ENCODE peak calls at places on chromosomes 7 and 10, in five cellular contexts. H is IMR-90, G is HepG2, C is SK-N-SH, W is K562. P is an unnamed sample.

GRCh38 chr10:27805215-27805614 is 59.6 kb upstream of the MKX start:
- DNase-seq in H (no peak), G (no peak), C (no peak), W (no peak), P (no peak)

GRCh38 chr10:122206471-122207065 is 64.5 kb upstream of the BTBD16 start:
- DNase-seq in H (peak), G (no peak), C (no peak), W (no peak), P (no peak)

GRCh38 chr10:67539312-67539711 is 156.7 kb downstream of the CTNNA3 start:
- DNase-seq in H (peak), G (no peak), C (no peak), W (no peak), P (no peak)

GRCh38 chr10:7561216-7561893 is 105.4 kb downstream of the ITIH5 start:
- DNase-seq in H (no peak), G (peak), C (no peak), W (no peak), P (no peak)

GRCh38 chr7:138316421-138317043 is 143.5 kb upstream of the TRIM24 start:
- DNase-seq in H (no peak), G (peak), C (no peak), W (no peak), P (peak)

GRCh38 chr7:104156842-104157277 is 51.0 kb downstream of the ORC5 start:
- DNase-seq in H (peak), G (peak), C (peak), W (peak), P (no peak)

GRCh38 chr7:29607889-29608288 is 44.3 kb downstream of the PRR15 start:
- DNase-seq in H (no peak), G (no peak), C (no peak), W (peak), P (no peak)

GRCh38 chr7:89623018-89623672 is 531.1 kb upstream of the STEAP1 start:
- DNase-seq in H (peak), G (peak), C (peak), W (peak), P (peak)

DNA sequence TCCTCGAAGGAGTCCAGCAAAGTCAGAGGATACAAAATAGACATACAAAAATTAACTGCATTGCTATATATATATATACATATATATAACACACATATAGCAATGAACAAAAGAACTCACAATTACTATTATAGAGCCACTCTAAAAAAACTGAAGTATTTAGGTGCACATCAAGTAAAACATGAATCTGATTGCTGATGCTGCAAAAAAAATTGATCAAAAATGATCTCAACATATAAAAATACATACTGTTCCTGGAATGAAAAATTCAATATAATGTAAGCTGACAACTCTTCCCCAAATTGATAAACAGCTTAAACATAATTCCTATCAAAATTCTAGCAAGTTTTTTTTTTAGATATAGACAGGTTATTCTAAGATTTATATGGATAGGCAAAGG is 126.8 kb downstream of the ALOX5 start:
- DNase-seq in H (no peak), G (no peak), C (no peak), W (no peak), P (no peak)
- TF ChIP-seq MXI1 in H (no peak), G (no peak), C (no peak), W (no peak), P (no peak)

DNA sequence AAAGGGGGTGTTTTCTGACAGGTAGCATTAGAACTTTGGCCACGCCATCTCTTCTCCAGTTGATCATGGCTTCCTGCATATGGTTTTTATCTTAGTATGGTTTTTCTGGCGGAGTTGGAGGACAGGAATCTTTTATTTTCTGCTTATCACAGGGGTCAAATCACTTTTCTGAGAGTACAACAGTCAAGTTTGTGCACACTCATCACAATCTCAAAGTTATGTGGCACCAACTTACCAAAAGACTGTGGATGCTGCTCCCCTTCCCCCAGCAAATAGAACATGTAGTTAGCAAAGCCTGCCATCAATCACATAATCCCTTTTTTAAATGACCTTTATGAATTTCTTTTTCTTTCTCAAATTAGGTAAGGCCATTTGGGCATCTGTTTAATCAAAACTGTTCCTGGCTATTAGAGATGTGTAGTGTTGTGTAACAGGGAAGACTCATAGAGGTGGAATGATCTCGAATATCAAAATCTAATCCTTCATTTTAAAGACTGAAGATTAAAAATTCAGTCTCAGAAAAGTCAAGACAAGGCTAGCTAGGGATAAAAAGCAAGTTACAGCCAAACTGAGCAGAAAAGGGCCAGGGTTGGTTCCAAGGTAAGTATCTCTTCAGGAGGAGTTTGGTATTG is 3.8 kb upstream of the CH25H start:
- DNase-seq in H (peak), G (no peak), C (no peak), W (no peak), P (no peak)
- TF ChIP-seq MXI1 in H (no peak), G (no peak), C (no peak), W (no peak), P (no peak)

GRCh38 chr7:86955895-86956503 is 103.5 kb downstream of the ELAPOR2 start:
- DNase-seq in H (no peak), G (no peak), C (no peak), W (no peak), P (no peak)
- TF ChIP-seq MXI1 in H (no peak), G (no peak), C (no peak), W (no peak), P (no peak)

GRCh38 chr10:26095781-26096180 is 120.8 kb upstream of the GAD2 start:
- DNase-seq in H (no peak), G (no peak), C (no peak), W (no peak), P (no peak)
- TF ChIP-seq MXI1 in H (no peak), G (no peak), C (no peak), W (no peak), P (no peak)

GRCh38 chr7:158742065-158742821 is 37.6 kb upstream of the NCAPG2 start:
- DNase-seq in H (no peak), G (no peak), C (no peak), W (no peak), P (no peak)
- TF ChIP-seq MXI1 in H (no peak), G (no peak), C (no peak), W (no peak), P (no peak)

DNA sequence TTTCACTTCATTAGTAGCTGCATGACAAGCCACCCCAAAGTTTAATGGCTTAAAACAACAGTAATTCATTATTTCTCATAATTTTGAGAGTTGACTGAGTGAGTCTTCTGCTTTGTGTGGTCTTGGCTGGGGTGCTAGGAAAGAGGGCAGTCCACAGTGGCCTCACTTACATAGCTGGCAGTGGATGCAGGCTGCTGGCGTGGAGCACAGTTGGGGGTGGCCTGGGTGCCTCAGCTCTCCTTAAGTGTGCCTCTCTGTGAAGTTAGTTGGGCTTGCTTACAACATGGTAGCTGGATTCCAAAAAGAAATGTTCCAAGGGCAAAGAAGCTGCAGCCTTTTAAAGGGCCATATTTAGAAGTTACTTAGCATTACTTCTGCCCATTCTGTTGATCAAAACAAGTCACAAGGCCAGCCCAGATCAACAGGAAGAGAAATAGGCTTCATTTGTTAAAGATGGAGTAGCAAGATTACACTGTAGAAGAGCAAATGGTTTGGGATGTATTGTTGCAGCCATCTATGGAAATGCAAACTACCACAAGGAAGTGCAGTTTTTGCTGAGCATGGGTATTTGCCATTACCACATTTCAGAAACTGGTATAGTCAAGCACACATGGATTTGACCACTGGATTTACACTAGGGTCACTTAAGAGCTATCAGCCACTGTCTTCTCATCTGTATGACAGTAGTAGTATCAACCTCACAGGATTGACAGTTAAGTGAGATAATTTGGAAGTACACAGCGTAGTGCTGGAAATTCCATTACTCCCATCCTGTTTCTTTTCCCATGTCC is 33.6 kb downstream of the ZEB1 start:
- DNase-seq in H (no peak), G (no peak), C (no peak), W (no peak), P (no peak)
- TF ChIP-seq MXI1 in H (no peak), G (no peak), C (no peak), W (no peak), P (no peak)

GRCh38 chr10:75658496-75658895 is 227.1 kb downstream of the LRMDA start:
- DNase-seq in H (no peak), G (no peak), C (no peak), W (no peak), P (no peak)

GRCh38 chr10:75658915-75659314 is 227.5 kb downstream of the LRMDA start:
- DNase-seq in H (no peak), G (no peak), C (no peak), W (no peak), P (no peak)

GRCh38 chr10:75662715-75663114 is 231.3 kb downstream of the LRMDA start:
- DNase-seq in H (no peak), G (no peak), C (no peak), W (no peak), P (no peak)

GRCh38 chr10:75658036-75658435 is 226.6 kb downstream of the LRMDA start:
- DNase-seq in H (no peak), G (no peak), C (no peak), W (no peak), P (no peak)

GRCh38 chr10:75660833-75661232 is 229.4 kb downstream of the LRMDA start:
- DNase-seq in H (no peak), G (no peak), C (peak), W (no peak), P (no peak)
- TF ChIP-seq MXI1 in H (no peak), G (no peak), C (no peak), W (no peak), P (no peak)